ENCODE peak calls at places on chromosomes 13 and 19, in ten cellular contexts. D is stimulated activated CD8-positive, alpha-beta memory T cell treated with anti-CD3 and anti-CD28 coated beads, Interleukin-7, amount 100 ng/mL, for 1 hour; R is activated T-cell treated with anti-CD3 and anti-CD28 coated beads for 1 hour; W is heart left ventricle; Y is M059J; C is AG08396; U is ascending aorta; A is T-helper 1 cell; Q is activated CD4-positive, alpha-beta T cell treated with anti-CD3 and anti-CD28 coated beads, Interleukin-2, amount 50 U/mL, for 1 hour; X is AG09319. S is an unnamed sample.

GRCh38 chr19:32174386-32175113 is 170.9 kb upstream of the ZNF507 start:
- DNase-seq in W (no peak), Y (no peak), A (no peak), R (no peak), Q (no peak), X (no peak), D (no peak), C (no peak), U (no peak), S (no peak)

GRCh38 chr13:41427700-41428099 is 29.6 kb upstream of the RGCC start:
- DNase-seq in R (no peak), A (no peak), U (no peak), X (no peak), C (no peak), W (no peak), Y (peak), D (no peak), Q (no peak), S (no peak)

GRCh38 chr13:74710006-74710405 is 575.8 kb upstream of the KLF12 start:
- DNase-seq in C (no peak), A (no peak), R (no peak), Y (no peak), X (no peak), Q (no peak), W (no peak), U (no peak), D (no peak), S (no peak)

GRCh38 chr13:24877531-24877930 is 113.6 kb downstream of the RNF17 start:
- DNase-seq in A (no peak), X (no peak), Q (no peak), W (no peak), Y (no peak), D (no peak), R (no peak), C (no peak), U (no peak), S (no peak)

GRCh38 chr13:34044660-34045080 is 226.7 kb downstream of the RFC3 start:
- DNase-seq in X (peak), D (no peak), C (peak), W (no peak), R (no peak), Q (no peak), Y (peak), A (no peak), U (no peak), S (no peak)

GRCh38 chr19:40252395-40252794 is 25.9 kb upstream of the CCNP start:
- DNase-seq in Q (no peak), U (no peak), R (no peak), C (no peak), A (no peak), D (no peak), Y (no peak), W (no peak), X (no peak), S (no peak)

GRCh38 chr19:38656171-38656981 is 8.9 kb downstream of the ACTN4 start:
- DNase-seq in A (peak), D (no peak), Q (peak), Y (peak), W (no peak), X (no peak), R (no peak), U (no peak), C (no peak), S (no peak)

GRCh38 chr19:14764401-14764800 is 14.0 kb downstream of the ADGRE2 start:
- DNase-seq in W (no peak), X (no peak), R (no peak), Q (no peak), U (no peak), D (no peak), Y (no peak), A (no peak), C (no peak), S (no peak)

GRCh38 chr19:48424694-48425219 is 21.0 kb upstream of the GRWD1 start:
- DNase-seq in Y (peak), X (no peak), A (no peak), W (no peak), Q (no peak), U (no peak), D (no peak), C (peak), R (no peak), S (no peak)

GRCh38 chr13:98999635-98999952 is 21.7 kb upstream of the DOCK9 start:
- DNase-seq in D (no peak), X (no peak), W (no peak), R (no peak), A (no peak), U (no peak), Q (no peak), C (no peak), Y (no peak), S (no peak)

GRCh38 chr13:110272651-110273050 is 34.3 kb downstream of the COL4A1 start:
- DNase-seq in Y (no peak), Q (no peak), R (no peak), C (no peak), X (no peak), U (no peak), D (no peak), A (no peak), W (no peak), S (no peak)

GRCh38 chr19:41998246-41999020 is 4.4 kb upstream of the ATP1A3 start:
- DNase-seq in X (no peak), Y (peak), U (no peak), R (no peak), C (peak), W (peak), D (peak), A (peak), Q (peak), S (peak)

GRCh38 chr19:1411255-1412191 is 4.1 kb downstream of the DAZAP1 start:
- DNase-seq in R (no peak), A (no peak), Q (no peak), C (peak), Y (no peak), U (no peak), D (no peak), W (peak), X (no peak), S (no peak)